ENCODE peak calls at places on chromosomes 2 and 18, in five cellular contexts. A is CD8-positive, alpha-beta T cell; S is heart right ventricle; M is transverse colon; X is CD4-positive, alpha-beta T cell. H is an unnamed sample. For H3K27me3, the result is how much of the 10 kb centered on the place peaks cover.

GRCh38 chr2:186639939-186640338 is 50.1 kb downstream of the ITGAV start:
- DNase-seq in X (no peak), M (no peak), S (no peak), A (no peak), H (peak)

GRCh38 chr18:49892148-49892924 is 79.0 kb upstream of the ACAA2 start:
- DNase-seq in A (no peak), S (no peak), X (no peak), M (no peak), H (no peak)

GRCh38 chr2:88600038-88600465 is 27.2 kb downstream of the EIF2AK3 start:
- DNase-seq in A (peak), M (peak), S (peak), X (peak), H (peak)

GRCh38 chr2:28713582-28714292 is 37.9 kb upstream of the PPP1CB start:
- DNase-seq in S (no peak), A (no peak), X (no peak), M (no peak), H (no peak)

GRCh38 chr2:98914713-98915580 is 21.1 kb downstream of the CRACDL start:
- DNase-seq in S (no peak), M (no peak), A (no peak), X (no peak), H (no peak)

GRCh38 chr2:201798252-201798918 is 8.0 kb upstream of the CDK15 start:
- DNase-seq in S (no peak), A (no peak), M (no peak), X (no peak), H (no peak)

GRCh38 chr18:76882186-76882585 is 59.8 kb downstream of the ZNF236 start:
- DNase-seq in A (no peak), M (no peak), S (no peak), X (no peak), H (no peak)

GRCh38 chr2:186848873-186849578 is at the start of gene ZSWIM2:
- DNase-seq in X (no peak), A (no peak), S (peak), M (peak), H (peak)

GRCh38 chr2:127565261-127566138 is 30.0 kb downstream of the MYO7B start:
- DNase-seq in X (no peak), A (no peak), M (no peak), S (no peak), H (no peak)

GRCh38 chr2:73068147-73068546 is 3.4 kb downstream of the SFXN5 start:
- DNase-seq in A (no peak), X (no peak), M (no peak), S (no peak), H (no peak)

GRCh38 chr2:7886665-7887064 is 795.2 kb upstream of the ID2 start:
- DNase-seq in M (no peak), X (no peak), S (no peak), A (no peak), H (no peak)

GRCh38 chr2:217095511-217096205 is 235.8 kb upstream of the TNP1 start:
- DNase-seq in A (no peak), M (no peak), X (no peak), S (no peak), H (no peak)

GRCh38 chr2:150469706-150470105 is 17.8 kb downstream of the RND3 start:
- DNase-seq in M (no peak), A (no peak), X (no peak), S (no peak), H (no peak)

GRCh38 chr2:9657083-9657482 is 26.3 kb upstream of the YWHAQ start:
- DNase-seq in S (no peak), A (no peak), X (no peak), M (no peak), H (no peak)

GRCh38 chr2:24731040-24731439 is 62.2 kb downstream of the PTRHD1 start:
- DNase-seq in A (no peak), S (no peak), M (no peak), X (no peak), H (no peak)

GRCh38 chr2:115277366-115277765 is 834.9 kb downstream of the DPP10 start:
- DNase-seq in A (no peak), X (no peak), S (no peak), M (no peak), H (no peak)

GRCh38 chr2:3492951-3493609 is 26.3 kb downstream of the ADI1 start:
- DNase-seq in A (no peak), X (no peak), S (no peak), M (no peak), H (no peak)

GRCh38 chr2:47631840-47632398 is 151.0 kb upstream of the MSH6 start:
- DNase-seq in A (no peak), X (no peak), S (no peak), M (peak), H (no peak)

GRCh38 chr2:112493858-112494648 is 12.1 kb downstream of the TTL start:
- DNase-seq in M (peak), S (no peak), A (no peak), X (no peak), H (no peak)

GRCh38 chr2:218991674-218992168 is 1.5 kb downstream of the CRYBA2 start:
- DNase-seq in X (no peak), M (no peak), S (no peak), A (no peak), H (no peak)

GRCh38 chr2:218990612-218991011 is 2.6 kb downstream of the CRYBA2 start:
- DNase-seq in M (no peak), S (no peak), A (no peak), X (no peak), H (no peak)

GRCh38 chr2:218992703-218993344 is 398 bp downstream of the CRYBA2 start:
- DNase-seq in A (no peak), X (no peak), S (no peak), M (peak), H (no peak)

GRCh38 chr2:218993345-218994315 is at the start of gene CRYBA2:
- DNase-seq in A (no peak), X (no peak), M (peak), S (no peak), H (no peak)

DNA sequence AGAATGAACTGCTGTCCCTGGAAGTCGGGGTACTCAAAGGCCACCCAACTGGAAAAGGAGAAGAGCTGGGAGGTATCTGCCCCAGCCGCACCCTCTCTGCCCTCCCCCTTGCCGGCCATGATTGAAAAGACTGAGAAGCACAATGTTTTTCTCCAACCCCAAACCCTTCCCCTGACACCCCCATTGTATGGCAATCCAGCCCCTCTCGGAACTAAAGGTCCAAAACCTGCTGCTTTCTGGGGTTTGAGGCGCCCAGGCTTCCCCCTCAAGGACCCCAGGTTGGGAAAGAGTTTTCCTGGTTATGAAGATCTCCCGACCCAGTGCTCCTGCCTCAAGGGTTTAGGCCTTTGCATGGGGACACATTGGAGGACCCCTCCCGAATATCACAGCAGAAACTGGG is 1.0 kb downstream of the CRYBA2 start:
- DNase-seq in M (no peak), S (no peak), X (no peak), A (no peak), H (no peak)
- H3K27me3 ChIP-seq in M (half or more), S (half or more), X (half or more), A (half or more), H (under half)

DNA sequence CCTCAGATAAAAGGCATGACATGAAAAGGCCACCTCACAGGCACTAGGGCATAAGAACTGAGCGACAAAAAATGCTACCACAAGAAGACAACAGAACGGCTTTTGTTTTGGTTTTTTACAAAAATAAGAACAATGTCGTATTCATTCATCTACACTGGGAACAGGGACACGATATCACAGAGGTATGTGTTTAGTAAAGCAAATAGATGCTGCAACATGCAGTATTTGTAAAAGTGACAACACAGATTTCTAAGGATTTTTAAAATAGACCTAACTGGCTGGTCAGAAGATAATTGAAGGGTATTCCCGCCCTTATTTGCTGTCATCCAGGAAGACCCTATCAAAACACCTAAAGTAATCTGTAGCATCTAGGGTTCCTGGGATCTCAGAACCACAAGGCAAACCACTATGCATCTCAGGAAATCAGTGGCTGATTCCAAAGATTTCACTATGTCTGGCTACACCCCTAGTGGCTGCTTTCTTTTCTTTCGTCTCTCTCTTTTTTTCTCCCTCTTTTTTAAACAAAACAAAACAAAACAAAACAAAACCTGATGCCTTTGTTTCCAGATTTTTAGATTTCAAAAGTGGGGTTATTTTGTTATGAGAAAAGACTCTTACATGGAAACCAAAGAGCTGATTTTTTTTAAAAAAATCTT is 97.2 kb downstream of the BCL11A start:
- DNase-seq in X (no peak), S (no peak), M (no peak), A (no peak), H (no peak)
- TF ChIP-seq CTCF in X (no peak), S (no peak), M (no peak), A (no peak), H (no peak)

DNA sequence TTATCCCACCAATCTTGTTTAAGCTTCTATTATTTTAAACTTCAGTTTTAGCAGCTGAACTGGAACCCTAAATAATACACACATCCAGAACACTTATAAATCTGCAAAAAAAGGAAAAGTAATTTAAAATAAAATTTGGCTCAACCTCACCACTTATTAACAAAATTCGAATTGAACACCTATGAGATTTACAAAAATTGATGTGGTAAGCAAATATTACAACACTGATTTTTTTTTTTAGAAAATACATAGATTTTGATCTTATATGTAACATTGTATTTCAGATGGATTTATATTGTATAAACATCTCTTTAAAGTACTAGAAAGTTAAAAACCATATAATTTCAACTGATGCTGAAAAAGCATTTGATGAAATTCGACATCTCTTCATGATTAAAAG is 81.3 kb upstream of the DYNAP start:
- DNase-seq in X (no peak), A (no peak), S (no peak), M (no peak), H (no peak)
- H3K27me3 ChIP-seq in X (under half), A (under half), S (under half), M (under half), H (under half)

GRCh38 chr2:163467206-163467605 is 268.6 kb downstream of the FIGN start:
- DNase-seq in X (no peak), S (no peak), A (no peak), M (no peak), H (no peak)

GRCh38 chr2:163465440-163465839 is 270.4 kb downstream of the FIGN start:
- DNase-seq in X (no peak), S (no peak), A (no peak), M (no peak), H (no peak)

GRCh38 chr2:163466583-163466982 is 269.2 kb downstream of the FIGN start:
- DNase-seq in A (no peak), M (no peak), X (no peak), S (no peak), H (no peak)

GRCh38 chr2:163471947-163472346 is 263.9 kb downstream of the FIGN start:
- DNase-seq in A (no peak), S (peak), X (no peak), M (no peak), H (no peak)

GRCh38 chr2:163469561-163469962 is 266.2 kb downstream of the FIGN start:
- DNase-seq in S (no peak), M (no peak), A (no peak), X (no peak), H (no peak)
- TF ChIP-seq CTCF in S (no peak), M (no peak), A (no peak), X (no peak), H (no peak)

DNA sequence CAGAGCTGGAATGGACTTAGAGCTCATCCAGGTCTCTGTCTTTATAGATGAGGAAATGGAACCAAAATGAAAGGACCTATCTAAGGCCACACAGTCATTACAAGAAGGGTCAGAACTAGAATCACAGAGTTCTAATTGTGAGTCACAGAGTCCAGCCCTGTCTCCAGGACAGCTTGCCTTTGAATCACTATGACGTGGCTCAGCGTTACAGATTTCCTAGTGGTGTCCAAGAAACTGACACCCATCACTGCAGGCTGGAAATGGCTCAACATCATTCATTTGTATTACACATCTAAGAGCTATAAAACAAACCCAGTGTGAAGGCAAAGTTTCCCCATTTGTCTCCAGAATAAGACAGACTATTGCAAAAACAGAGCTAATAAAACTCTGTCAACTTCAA is 164.3 kb upstream of the SIX2 start:
- DNase-seq in M (no peak), A (no peak), S (no peak), X (no peak), H (no peak)
- H3K27me3 ChIP-seq in M (half or more), A (under half), S (half or more), X (under half), H (under half)

GRCh38 chr2:181440919-181441318 is 16.3 kb upstream of the ITGA4 start:
- DNase-seq in X (no peak), S (no peak), A (no peak), M (no peak), H (no peak)

GRCh38 chr2:181440336-181440735 is 16.9 kb upstream of the ITGA4 start:
- DNase-seq in M (no peak), A (no peak), X (no peak), S (no peak), H (no peak)

DNA sequence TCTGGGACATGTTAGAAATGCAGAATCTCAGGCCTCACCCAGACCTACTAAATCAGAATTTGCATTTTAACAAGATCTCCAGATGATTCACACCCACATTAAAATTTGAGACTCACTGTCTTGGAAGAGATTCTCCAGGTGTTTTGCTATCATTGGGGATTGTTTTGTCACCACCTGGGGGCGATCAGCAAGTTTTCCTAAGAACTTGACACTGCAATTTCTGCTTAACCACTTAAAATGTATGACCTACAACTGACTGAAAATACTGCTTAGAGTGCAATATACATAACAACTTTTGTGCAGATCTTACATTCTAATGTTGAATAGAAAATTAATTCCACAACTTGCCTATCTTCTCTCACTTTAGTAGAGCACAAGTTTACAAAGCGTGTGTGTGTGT is 18.9 kb upstream of the ITGA4 start:
- DNase-seq in X (no peak), M (peak), S (no peak), A (peak), H (no peak)
- TF ChIP-seq CTCF in X (peak), M (no peak), S (no peak), A (no peak), H (no peak)

H was measured in GM06990.